ENCODE peak calls at places on chromosomes 3 and 15, in seven cellular contexts. I is lower lobe of right lung; U is CD8-positive, alpha-beta T cell; E is H9; T is foreskin keratinocyte; X is ovary; F is pancreas. N is an unnamed sample.

GRCh38 chr3:194730369-194730768 is 44.7 kb downstream of the FAM43A start:
- DNase-seq in I (peak; percentile 58), U (no peak), E (no peak), T (peak; percentile 73), X (no peak), F (no peak), N (peak; percentile 92)

GRCh38 chr3:98733055-98733777 is 29.9 kb upstream of the ST3GAL6 start:
- DNase-seq in I (peak; percentile 67), U (no peak), E (no peak), T (no peak), X (peak; percentile 13), F (no peak), N (no peak)

GRCh38 chr3:37310666-37311050 is 136.3 kb upstream of the LRRFIP2 start:
- DNase-seq in I (no peak), U (no peak), E (no peak), T (no peak), X (no peak), F (no peak), N (no peak)

GRCh38 chr15:77901921-77902750 is 175.4 kb downstream of the TBC1D2B start:
- DNase-seq in I (peak; percentile 23), U (no peak), E (no peak), T (no peak), X (no peak), F (no peak), N (peak; percentile 79)

GRCh38 chr3:39318311-39318710 is 11.2 kb upstream of the CCR8 start:
- DNase-seq in I (no peak), U (no peak), E (no peak), T (no peak), X (no peak), F (no peak), N (no peak)

GRCh38 chr15:71262599-71262998 is 147.3 kb downstream of the THSD4 start:
- DNase-seq in I (no peak), U (no peak), E (no peak), T (no peak), X (no peak), F (no peak), N (no peak)

GRCh38 chr3:168085491-168086119 is 10.1 kb downstream of the GOLIM4 start:
- DNase-seq in I (no peak), U (no peak), E (no peak), T (no peak), X (no peak), F (no peak), N (no peak)

GRCh38 chr3:154792828-154793227 is 287.3 kb upstream of the MME start:
- DNase-seq in I (no peak), U (no peak), E (no peak), T (no peak), X (no peak), F (no peak), N (no peak)

GRCh38 chr3:9214599-9214998 is 34.8 kb downstream of the SRGAP3 start:
- DNase-seq in I (no peak), U (no peak), E (no peak), T (peak; percentile 42), X (no peak), F (no peak), N (no peak)

GRCh38 chr15:89820651-89821611 is 6.3 kb upstream of the ANPEP start:
- DNase-seq in I (peak; percentile 73), U (no peak), E (no peak), T (no peak), X (no peak), F (no peak), N (no peak)

GRCh38 chr15:85394552-85395333 is 14.3 kb downstream of the AKAP13 start:
- DNase-seq in I (no peak), U (no peak), E (no peak), T (no peak), X (no peak), F (no peak), N (no peak)

GRCh38 chr3:69384379-69384778 is 1.5 kb downstream of the FRMD4B start:
- DNase-seq in I (no peak), U (no peak), E (no peak), T (no peak), X (no peak), F (no peak), N (no peak)

GRCh38 chr15:76181705-76182107 is 121.9 kb downstream of the TMEM266 start:
- DNase-seq in I (no peak), U (no peak), E (no peak), T (no peak), X (no peak), F (no peak), N (no peak)

GRCh38 chr3:124951511-124952390 is 17.2 kb upstream of the MUC13 start:
- DNase-seq in I (no peak), U (no peak), E (no peak), T (no peak), X (no peak), F (no peak), N (no peak)

GRCh38 chr15:100879046-100879445 is 585 bp upstream of the ALDH1A3 start:
- DNase-seq in I (no peak), U (no peak), E (no peak), T (no peak), X (no peak), F (peak; percentile 70), N (no peak)

GRCh38 chr15:101121511-101122090 is 130.2 kb downstream of the CHSY1 start:
- DNase-seq in I (peak; percentile 84), U (no peak), E (peak; percentile 74), T (no peak), X (peak; percentile 71), F (no peak), N (peak; percentile 52)

GRCh38 chr15:39302936-39303335 is 277.9 kb upstream of the THBS1 start:
- DNase-seq in I (no peak), U (no peak), E (no peak), T (no peak), X (no peak), F (no peak), N (no peak)

GRCh38 chr3:101077361-101078011 is 84.3 kb upstream of the ABI3BP start:
- DNase-seq in I (no peak), U (no peak), E (no peak), T (no peak), X (no peak), F (no peak), N (no peak)

GRCh38 chr3:64489361-64490044 is 198.3 kb downstream of the ADAMTS9 start:
- DNase-seq in I (peak; percentile 76), U (no peak), E (peak; percentile 96), T (no peak), X (peak; percentile 69), F (peak; percentile 68), N (no peak)

DNA sequence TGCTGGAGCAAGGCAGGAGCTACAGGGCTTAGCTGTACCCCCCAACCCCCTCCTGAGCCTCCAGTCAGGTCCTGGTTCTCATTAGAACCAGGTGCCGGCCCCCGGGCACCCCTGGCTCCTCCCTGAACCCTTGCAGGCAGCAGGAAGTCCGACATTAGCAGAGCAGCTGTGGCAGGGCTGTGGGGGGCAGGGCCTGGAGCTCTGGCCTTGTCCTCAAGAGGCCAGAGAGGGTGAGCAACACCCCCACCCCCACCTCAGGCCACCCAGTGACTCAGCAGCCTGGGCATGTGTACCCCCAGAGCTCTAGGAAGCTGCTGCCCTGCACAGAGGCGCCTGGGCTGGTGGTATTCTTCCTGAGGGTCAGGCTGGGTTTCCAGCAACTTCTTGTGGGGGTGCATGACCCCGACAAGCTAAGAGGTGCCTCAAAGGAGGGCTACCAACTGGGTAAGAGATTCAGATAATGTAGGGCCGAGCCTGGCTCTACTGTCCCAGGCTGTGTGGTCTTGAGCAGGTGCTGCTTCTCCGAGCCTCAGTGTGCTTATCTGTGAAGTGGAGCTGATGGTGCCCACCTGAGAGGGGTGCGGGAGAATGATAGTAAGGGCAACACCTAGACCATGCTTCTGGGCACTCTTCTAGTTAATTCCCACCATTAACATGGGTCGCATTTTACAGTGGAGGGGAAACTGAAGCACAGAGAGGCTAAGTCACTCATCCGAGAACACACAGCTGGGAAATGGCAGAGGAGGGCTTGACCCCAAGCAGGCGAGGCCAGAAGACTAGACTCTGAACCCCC is 16.0 kb downstream of the H1-8 start:
- DNase-seq in I (no peak), U (no peak), E (no peak), T (no peak), X (no peak), F (peak; percentile 56), N (peak; percentile 55)
- H3K4me1 ChIP-seq in I (peaks cover 72% of the 10 kb centered on the region), U (peaks cover 4% of the 10 kb centered on the region), E (no peaks in the 10 kb centered on the region), T (peaks cover 5% of the 10 kb centered on the region), X (peaks cover 26% of the 10 kb centered on the region), F (no peaks in the 10 kb centered on the region), N (peaks cover 19% of the 10 kb centered on the region)

DNA sequence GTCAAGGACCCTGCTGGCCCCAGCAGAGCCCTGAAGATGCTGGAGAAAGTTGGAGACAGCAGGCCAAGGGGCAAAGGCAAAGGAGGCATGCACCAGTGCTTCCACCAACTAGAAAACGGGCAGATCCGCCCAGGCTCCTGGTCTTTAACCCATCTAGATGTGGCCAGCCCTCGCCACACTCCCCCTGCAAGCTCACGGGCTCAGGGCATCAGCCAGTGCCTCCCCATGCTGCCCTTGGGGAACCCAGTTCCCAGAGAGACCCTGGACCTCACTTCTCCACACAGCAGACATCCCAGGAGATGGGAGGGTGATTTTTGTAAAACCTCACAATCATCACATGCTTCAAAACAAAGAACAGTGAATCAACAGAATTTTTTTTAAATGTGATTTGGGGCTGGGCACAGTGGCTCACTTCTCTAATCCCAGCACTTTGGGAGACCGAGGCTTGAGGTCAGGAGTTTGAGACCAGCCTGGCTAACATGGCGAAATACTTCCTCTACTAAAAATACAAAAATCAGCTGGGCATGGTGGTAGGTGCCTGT is 24.6 kb downstream of the CYFIP1 start:
- DNase-seq in I (no peak), U (no peak), E (no peak), T (no peak), X (no peak), F (no peak), N (no peak)
- H3K4me1 ChIP-seq in I (peaks cover 89% of the 10 kb centered on the region), U (no peaks in the 10 kb centered on the region), E (no peaks in the 10 kb centered on the region), T (no peaks in the 10 kb centered on the region), X (peaks cover 28% of the 10 kb centered on the region), F (peaks cover 16% of the 10 kb centered on the region), N (no peaks in the 10 kb centered on the region)

DNA sequence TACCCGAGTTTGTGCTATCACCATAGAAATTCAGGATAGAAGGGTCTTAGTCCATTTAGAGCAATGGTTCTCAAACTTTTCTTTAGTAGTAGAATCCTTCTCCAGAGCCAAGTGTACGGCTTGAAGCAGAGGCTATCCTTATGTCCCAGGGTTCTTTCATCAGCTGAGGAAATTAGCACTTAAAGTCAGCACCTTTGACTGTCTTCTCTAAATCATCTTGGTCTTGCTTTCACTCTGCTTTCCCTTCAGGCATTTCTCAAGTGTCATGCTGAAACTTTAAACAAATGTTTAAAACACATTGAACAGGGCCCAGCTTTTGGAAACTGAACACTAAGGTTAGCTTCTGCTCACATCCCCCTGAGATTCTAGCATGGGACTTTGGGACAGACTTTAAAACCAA is 78.2 kb downstream of the TM4SF4 start:
- DNase-seq in I (no peak), U (no peak), E (no peak), T (no peak), X (no peak), F (no peak), N (no peak)
- H3K4me1 ChIP-seq in I (peaks cover 44% of the 10 kb centered on the region), U (no peaks in the 10 kb centered on the region), E (no peaks in the 10 kb centered on the region), T (peaks cover 19% of the 10 kb centered on the region), X (peaks cover 23% of the 10 kb centered on the region), F (peaks cover 34% of the 10 kb centered on the region), N (no peaks in the 10 kb centered on the region)

DNA sequence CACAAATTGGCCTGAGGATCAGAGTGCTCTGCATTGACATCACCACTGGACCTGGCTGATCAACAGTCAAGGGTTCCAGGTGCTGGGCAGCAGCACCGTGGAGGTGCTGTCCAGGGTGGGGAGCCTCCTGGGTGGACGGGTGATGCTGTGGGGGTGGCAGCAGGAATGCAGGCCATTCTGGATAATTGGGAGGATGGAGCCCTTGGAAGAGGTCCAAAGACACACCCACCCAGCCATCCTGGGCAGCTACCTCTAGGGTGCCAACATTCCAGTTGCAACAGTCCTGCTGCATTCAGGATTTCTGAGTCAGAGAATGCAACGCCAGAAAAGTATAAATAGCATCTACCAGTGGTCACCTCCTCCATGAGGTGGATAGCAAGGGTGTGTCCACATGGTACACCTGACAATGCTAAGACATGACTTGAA is 26.8 kb downstream of the STARD5 start:
- DNase-seq in I (no peak), U (no peak), E (no peak), T (peak; percentile 85), X (no peak), F (no peak), N (no peak)
- H3K4me1 ChIP-seq in I (peaks cover 74% of the 10 kb centered on the region), U (peaks cover 55% of the 10 kb centered on the region), E (peaks cover 7% of the 10 kb centered on the region), T (peaks cover 9% of the 10 kb centered on the region), X (no peaks in the 10 kb centered on the region), F (no peaks in the 10 kb centered on the region), N (peaks cover 33% of the 10 kb centered on the region)